ENCODE peak calls at places on chromosomes 11 and 22, in five cellular contexts. L is GM12878, P is HepG2, O is K562, R is HCT116. I is an unnamed sample.
A peak's percentile ranks its signal among the peaks of the same experiment; 100 is the strongest.

GRCh38 chr11:19117760-19118097 is 761 bp downstream of the ZDHHC13 start:
- DNase-seq in L (no peak), P (no peak), O (no peak), R (no peak), I (no peak)

GRCh38 chr22:46688949-46689348 is 49.1 kb downstream of the CERK start:
- DNase-seq in L (no peak), P (no peak), O (no peak), R (no peak), I (no peak)

GRCh38 chr11:67406969-67407699 is 3.3 kb downstream of the TBC1D10C start:
- DNase-seq in L (no peak), P (no peak), O (no peak), R (no peak), I (no peak)

GRCh38 chr11:39990413-39990812 is 1469.0 kb downstream of the LRRC4C start:
- DNase-seq in L (no peak), P (no peak), O (no peak), R (no peak), I (peak; percentile 2)

GRCh38 chr11:76085321-76085720 is 121.0 kb downstream of the WNT11 start:
- DNase-seq in L (no peak), P (no peak), O (no peak), R (no peak), I (no peak)

GRCh38 chr11:118340437-118340836 is 2.1 kb downstream of the CD3D start:
- DNase-seq in L (no peak), P (no peak), O (no peak), R (no peak), I (no peak)

GRCh38 chr11:34891611-34892010 is 24.6 kb downstream of the APIP start:
- DNase-seq in L (no peak), P (peak; percentile 63), O (no peak), R (no peak), I (no peak)

GRCh38 chr22:29079218-29079901 is 6.5 kb downstream of the KREMEN1 start:
- DNase-seq in L (no peak), P (no peak), O (no peak), R (no peak), I (no peak)

GRCh38 chr22:29305836-29306174 is 645 bp upstream of the GAS2L1 start:
- DNase-seq in L (no peak), P (no peak), O (no peak), R (no peak), I (no peak)

GRCh38 chr22:47160781-47161520 is 398.5 kb downstream of the TBC1D22A start:
- DNase-seq in L (no peak), P (no peak), O (no peak), R (no peak), I (no peak)

GRCh38 chr22:19448076-19448607 is 631 bp upstream of the C22orf39 start:
- DNase-seq in L (no peak), P (peak; percentile 55), O (peak; percentile 84), R (no peak), I (peak; percentile 60)

GRCh38 chr11:112610494-112610893 is 349.8 kb upstream of the PLET1 start:
- DNase-seq in L (no peak), P (no peak), O (no peak), R (no peak), I (no peak)

GRCh38 chr11:119845756-119846155 is 116.8 kb upstream of the NECTIN1 start:
- DNase-seq in L (no peak), P (no peak), O (no peak), R (no peak), I (no peak)

GRCh38 chr22:27377901-27378300 is 423.7 kb downstream of the MN1 start:
- DNase-seq in L (no peak), P (no peak), O (no peak), R (no peak), I (no peak)

GRCh38 chr11:126383301-126384052 is 28.0 kb downstream of the ST3GAL4 start:
- DNase-seq in L (no peak), P (no peak), O (no peak), R (no peak), I (no peak)

GRCh38 chr11:20362481-20362880 is 1.0 kb upstream of the HTATIP2 start:
- DNase-seq in L (no peak), P (no peak), O (no peak), R (no peak), I (no peak)

GRCh38 chr11:68340784-68341556 is 28.6 kb downstream of the LRP5 start:
- DNase-seq in L (peak; percentile 54), P (no peak), O (no peak), R (no peak), I (no peak)

GRCh38 chr11:75725552-75726320 is 8.1 kb downstream of the MOGAT2 start:
- DNase-seq in L (no peak), P (no peak), O (no peak), R (no peak), I (no peak)

GRCh38 chr11:70786021-70786665 is 387.8 kb downstream of the CTTN start:
- DNase-seq in L (no peak), P (no peak), O (no peak), R (no peak), I (no peak)

GRCh38 chr22:41856484-41856883 is 23.6 kb downstream of the SREBF2 start:
- DNase-seq in L (no peak), P (no peak), O (no peak), R (no peak), I (no peak)

GRCh38 chr11:114017723-114018122 is 41.8 kb upstream of the ZBTB16 start:
- DNase-seq in L (no peak), P (no peak), O (no peak), R (no peak), I (no peak)

GRCh38 chr11:27357250-27357649 is 5.8 kb downstream of the CCDC34 start:
- DNase-seq in L (no peak), P (no peak), O (no peak), R (no peak), I (no peak)

GRCh38 chr11:69000391-69000790 is 12.7 kb downstream of the MRGPRF start:
- DNase-seq in L (no peak), P (no peak), O (no peak), R (no peak), I (no peak)

GRCh38 chr11:68031136-68031459 is 617 bp downstream of the NDUFS8 start:
- DNase-seq in L (no peak), P (no peak), O (no peak), R (no peak), I (no peak)

GRCh38 chr11:115476463-115477286 is 27.5 kb downstream of the CADM1 start:
- DNase-seq in L (no peak), P (no peak), O (no peak), R (no peak), I (no peak)

GRCh38 chr11:123448798-123449197 is 18.7 kb downstream of the GRAMD1B start:
- DNase-seq in L (no peak), P (no peak), O (no peak), R (no peak), I (no peak)

GRCh38 chr11:58654079-58654907 is 31.8 kb downstream of the CNTF start:
- DNase-seq in L (peak; percentile 38), P (peak; percentile 59), O (peak; percentile 57), R (peak; percentile 68), I (peak; percentile 88)

GRCh38 chr11:81497202-81497804 is 1236.4 kb downstream of the FAM181B start:
- DNase-seq in L (no peak), P (peak; percentile 24), O (peak; percentile 28), R (peak; percentile 0), I (peak; percentile 76)

GRCh38 chr22:24752091-24752623 is 22.4 kb downstream of the PIWIL3 start:
- DNase-seq in L (no peak), P (no peak), O (no peak), R (no peak), I (peak; percentile 50)

GRCh38 chr11:72426758-72427157 is 7.6 kb downstream of the CLPB start:
- DNase-seq in L (no peak), P (no peak), O (no peak), R (no peak), I (no peak)

GRCh38 chr22:40857309-40857851 is 432 bp downstream of the XPNPEP3 start:
- DNase-seq in L (no peak), P (no peak), O (no peak), R (no peak), I (no peak)

GRCh38 chr22:48322907-48323306 is 1504.8 kb downstream of the BRD1 start:
- DNase-seq in L (no peak), P (no peak), O (no peak), R (no peak), I (no peak)

GRCh38 chr11:12470236-12470635 is 92.9 kb downstream of the PARVA start:
- DNase-seq in L (no peak), P (no peak), O (no peak), R (no peak), I (no peak)

GRCh38 chr22:20579273-20580120 is 72.1 kb downstream of the MED15 start:
- DNase-seq in L (no peak), P (no peak), O (no peak), R (no peak), I (no peak)
- H4K20me1 ChIP-seq in L (no peaks in the 10 kb centered on the region), P (peaks cover 4% of the 10 kb centered on the region), O (peaks cover 50% of the 10 kb centered on the region), R (no peaks in the 10 kb centered on the region), I (peaks cover 8% of the 10 kb centered on the region)

GRCh38 chr11:88175004-88175706 is at the start of gene RAB38:
- DNase-seq in L (no peak), P (no peak), O (peak; percentile 23), R (peak; percentile 42), I (peak; percentile 84)

GRCh38 chr11:88178211-88178610 is 3.0 kb upstream of the RAB38 start:
- DNase-seq in L (no peak), P (no peak), O (no peak), R (no peak), I (no peak)

GRCh38 chr11:88175707-88176066 is 444 bp upstream of the RAB38 start:
- DNase-seq in L (no peak), P (no peak), O (no peak), R (no peak), I (peak; percentile 26)

GRCh38 chr11:88171982-88172381 is 3.3 kb downstream of the RAB38 start:
- DNase-seq in L (no peak), P (no peak), O (no peak), R (no peak), I (no peak)

GRCh38 chr11:88174627-88175003 is 628 bp downstream of the RAB38 start:
- DNase-seq in L (no peak), P (no peak), O (no peak), R (peak; percentile 45), I (peak; percentile 56)
- TF ChIP-seq REST in L (no peak), P (no peak), O (no peak), R (no peak), I (no peak)

DNA sequence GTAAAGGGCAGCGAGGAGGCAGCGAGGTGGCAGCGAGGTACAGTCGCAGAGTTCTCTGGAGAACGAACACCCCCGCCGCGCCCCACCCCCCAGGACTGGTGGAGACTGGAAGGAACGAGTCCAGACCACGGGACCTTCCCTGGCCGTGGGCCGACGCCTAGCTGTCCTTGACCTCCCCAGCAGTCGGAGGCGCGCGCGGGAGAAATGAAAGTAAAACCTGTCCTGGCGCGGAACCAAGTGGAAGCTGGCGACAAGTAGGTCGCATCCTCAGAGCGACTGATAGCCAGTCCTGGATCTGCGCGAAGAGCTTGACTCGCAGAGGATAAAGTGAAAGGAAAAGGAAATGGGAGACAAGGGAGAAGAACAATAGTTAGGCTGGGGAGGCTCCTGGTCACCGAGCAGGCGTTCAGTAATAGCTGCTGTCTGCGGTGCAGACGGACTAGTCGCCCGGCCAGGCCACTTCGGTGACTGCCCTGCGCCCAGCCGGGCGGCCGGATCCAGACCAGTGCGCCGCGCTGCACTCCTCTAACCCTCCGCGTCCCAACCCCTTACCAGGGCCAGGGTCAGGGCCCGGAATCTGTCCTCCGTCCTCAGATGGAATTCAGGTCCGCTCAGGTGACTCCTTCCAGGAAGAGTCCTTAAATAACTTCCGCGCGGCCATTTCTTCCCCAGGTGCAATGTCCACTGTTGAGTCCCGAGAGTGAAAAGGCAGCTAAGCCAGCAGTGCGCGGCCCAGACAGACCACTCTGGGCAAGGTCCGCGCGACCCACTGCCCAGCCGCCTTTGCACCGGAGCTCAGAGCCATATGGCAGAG is 1.9 kb upstream of the ADM start:
- DNase-seq in L (no peak), P (peak; percentile 70), O (peak; percentile 32), R (no peak), I (peak; percentile 71)
- TF ChIP-seq EZH2 in L (no peak), P (no peak), O (no peak), R (no peak), I (peak; percentile 47)

GRCh38 chr11:94771390-94771789 is 3.2 kb downstream of the AMOTL1 start:
- DNase-seq in L (no peak), P (no peak), O (no peak), R (no peak), I (no peak)
- H4K20me1 ChIP-seq in L (no peaks in the 10 kb centered on the region), P (no peaks in the 10 kb centered on the region), O (peaks cover 9% of the 10 kb centered on the region), R (no peaks in the 10 kb centered on the region), I (peaks cover 18% of the 10 kb centered on the region)

I was measured in GM23338.